ENCODE peak calls at places on chromosomes 1 and 21, in four cellular contexts. Q, B, I and Z are unnamed samples.

GRCh38 chr1:160625725-160626498 is 20.9 kb downstream of the SLAMF1 start:
- DNase-seq in Q (no peak), B (no peak), I (no peak), Z (peak)

GRCh38 chr1:24321712-24322635 is 2.8 kb downstream of the GRHL3 start:
- DNase-seq in Q (no peak), B (peak), I (peak), Z (peak)

GRCh38 chr1:54312874-54313316 is 93.3 kb downstream of the SSBP3 start:
- DNase-seq in Q (no peak), B (peak), I (peak), Z (no peak)

GRCh38 chr1:204348722-204349121 is 11.0 kb downstream of the PLEKHA6 start:
- DNase-seq in Q (peak), B (peak), I (no peak), Z (no peak)

GRCh38 chr1:205543351-205544305 is 39.2 kb downstream of the CDK18 start:
- DNase-seq in I (peak), Q (peak), B (peak), Z (no peak)

GRCh38 chr1:9437931-9438330 is 101.3 kb upstream of the SLC25A33 start:
- DNase-seq in Q (peak), I (peak), B (no peak), Z (no peak)

GRCh38 chr1:227947425-227947677 is 381 bp downstream of the WNT9A start:
- DNase-seq in I (peak), Q (no peak), B (no peak), Z (no peak)

GRCh38 chr1:230839166-230839565 is 29.2 kb downstream of the C1orf198 start:
- DNase-seq in B (no peak), I (no peak), Q (peak), Z (no peak)

GRCh38 chr1:61892977-61893376 is 150.7 kb downstream of the PATJ start:
- DNase-seq in I (no peak), Q (no peak), B (no peak), Z (no peak)

GRCh38 chr1:232974971-232975370 is 24.6 kb downstream of the NTPCR start:
- DNase-seq in B (no peak), I (no peak), Q (no peak), Z (no peak)

GRCh38 chr1:224435318-224435763 is 744 bp upstream of the WDR26 start:
- DNase-seq in I (peak), Q (no peak), B (peak), Z (no peak)

DNA sequence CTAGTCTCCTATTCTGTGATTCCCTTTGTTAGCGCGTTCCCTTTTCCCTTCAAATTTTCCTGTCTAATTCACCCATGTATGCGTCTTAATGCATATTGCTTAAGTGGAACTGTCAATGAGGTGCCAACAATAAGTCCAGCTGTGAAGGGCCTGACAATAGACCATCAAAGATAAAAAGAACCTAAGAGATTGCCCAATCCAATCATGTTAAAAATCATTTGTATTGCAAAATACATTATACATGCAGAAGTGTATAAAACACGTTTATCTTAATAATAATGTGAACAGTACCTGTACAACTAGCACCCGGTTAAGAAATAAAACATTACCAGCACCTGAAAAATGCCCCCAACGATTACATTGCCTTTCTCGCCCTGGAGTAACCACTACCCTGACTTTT is 743 bp upstream of the SPATA6 start:
- DNase-seq in I (no peak), B (no peak), Q (no peak), Z (no peak)
- H3K27ac ChIP-seq in I (peak), B (no peak), Q (peak), Z (no peak)

DNA sequence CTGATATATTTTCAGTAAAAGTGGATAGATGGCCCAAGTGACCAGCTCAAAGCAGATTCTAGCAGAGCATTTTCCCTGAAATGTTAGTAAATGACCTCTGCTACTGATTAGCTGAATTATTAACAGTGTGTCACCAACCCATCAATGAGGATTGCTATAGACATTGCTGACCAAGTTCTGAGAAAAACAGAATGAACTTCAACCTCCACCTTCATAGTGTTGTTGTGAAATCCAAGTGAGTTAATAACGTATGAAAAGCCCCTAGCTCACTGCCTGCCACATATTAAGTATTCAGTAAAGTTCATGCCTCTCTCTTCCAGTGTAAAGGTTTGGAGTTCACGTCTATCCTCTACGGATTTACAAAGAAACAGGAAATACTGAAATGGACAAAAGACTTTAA is 15.8 kb downstream of the PLPP3 start:
- DNase-seq in I (no peak), Q (no peak), B (no peak), Z (no peak)
- H3K27ac ChIP-seq in I (no peak), Q (no peak), B (peak), Z (no peak)

DNA sequence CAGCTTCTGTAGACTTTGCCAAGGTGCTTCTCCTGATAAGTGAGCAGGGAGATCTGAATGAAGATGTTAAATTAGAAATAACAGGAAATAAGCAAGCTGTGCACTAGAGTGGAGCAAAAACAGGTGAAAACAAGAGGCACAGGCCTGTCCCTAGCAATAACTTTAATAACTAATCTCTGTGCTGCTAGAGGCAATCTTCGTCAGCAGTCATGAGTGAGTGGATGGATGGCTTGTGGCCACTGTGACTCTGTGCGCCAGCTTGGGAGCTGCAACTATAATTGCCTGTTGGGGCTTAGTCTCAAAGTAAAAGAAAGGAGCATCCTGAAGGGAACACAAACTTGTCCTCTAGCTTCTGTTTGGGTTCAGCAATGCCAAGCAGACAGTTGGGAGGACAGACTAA is 240.3 kb downstream of the HHIPL2 start:
- DNase-seq in I (no peak), Q (no peak), B (no peak), Z (no peak)
- H3K27ac ChIP-seq in I (no peak), Q (no peak), B (no peak), Z (no peak)

DNA sequence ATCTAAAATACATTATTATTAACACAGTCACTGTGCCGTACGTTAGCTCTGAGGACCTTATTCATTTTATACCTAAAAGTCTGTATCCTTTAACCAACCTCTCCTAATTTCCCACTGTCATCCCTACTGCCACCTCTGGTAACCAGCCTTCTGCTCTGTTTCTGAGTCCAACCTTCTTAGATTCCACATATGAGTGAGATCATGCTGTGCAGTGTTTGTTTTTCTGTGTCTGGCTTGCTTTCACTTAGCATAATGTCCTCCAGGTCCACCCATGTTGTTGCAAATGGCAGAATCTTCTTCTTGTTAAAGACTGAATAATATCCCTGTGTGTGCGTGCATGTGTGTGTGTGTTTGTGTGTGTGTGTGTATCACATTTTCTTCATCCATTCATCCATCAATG is 64.2 kb downstream of the ETS2 start:
- DNase-seq in I (no peak), B (no peak), Q (no peak), Z (no peak)
- H3K27ac ChIP-seq in I (no peak), B (no peak), Q (no peak), Z (no peak)

DNA sequence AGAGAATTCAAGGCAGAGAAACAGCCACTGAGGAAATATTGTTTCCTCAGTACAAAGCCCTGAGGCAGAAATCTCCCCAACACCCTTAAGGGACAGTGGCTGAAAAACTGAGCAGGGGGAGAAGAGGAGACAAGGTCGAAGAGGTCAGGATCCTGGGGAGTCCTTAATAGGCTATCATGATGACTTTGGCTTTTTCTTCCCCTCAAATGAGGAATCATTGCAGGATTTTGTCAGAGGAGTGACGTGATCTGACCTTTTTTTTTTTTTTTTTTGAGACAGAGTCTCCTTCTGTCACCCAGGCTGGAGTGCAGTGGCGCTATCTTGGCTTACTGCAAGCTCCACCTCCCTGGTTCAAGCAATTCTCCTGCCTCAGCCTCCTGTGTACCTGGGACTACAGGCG is 10.2 kb downstream of the MAP7D1 start:
- DNase-seq in Q (no peak), B (no peak), I (no peak), Z (no peak)
- H3K27ac ChIP-seq in Q (no peak), B (no peak), I (peak), Z (no peak)

GRCh38 chr1:15326691-15327530 is 79.9 kb downstream of the FHAD1 start:
- DNase-seq in Q (no peak), I (no peak), B (peak), Z (no peak)
- H3K27ac ChIP-seq in Q (no peak), I (no peak), B (no peak), Z (no peak)